ENCODE peak calls at places on chromosome 5, in seven cellular contexts. One of them, this sample, is unnamed.

GRCh38 chr5:58064799-58065198 is 395.1 kb downstream of the PLK2 start:
- DNase-seq in transverse colon: no peak
- DNase-seq in suprapubic skin: no peak
- DNase-seq in SK-N-MC: no peak
- DNase-seq in prostate gland: no peak
- DNase-seq in breast epithelium: no peak
- DNase-seq in stomach: no peak
- DNase-seq in this sample: no peak

GRCh38 chr5:13930721-13931246 is 13.7 kb downstream of the DNAH5 start:
- DNase-seq in transverse colon: no peak
- DNase-seq in suprapubic skin: no peak
- DNase-seq in SK-N-MC: no peak
- DNase-seq in prostate gland: no peak
- DNase-seq in breast epithelium: no peak
- DNase-seq in stomach: no peak
- DNase-seq in this sample: no peak

GRCh38 chr5:41795125-41795524 is 75.1 kb downstream of the OXCT1 start:
- DNase-seq in transverse colon: no peak
- DNase-seq in suprapubic skin: no peak
- DNase-seq in SK-N-MC: no peak
- DNase-seq in prostate gland: no peak
- DNase-seq in breast epithelium: no peak
- DNase-seq in stomach: no peak
- DNase-seq in this sample: no peak

GRCh38 chr5:141155540-141156374 is 5.9 kb downstream of the PCDHB6 start:
- DNase-seq in transverse colon: no peak
- DNase-seq in suprapubic skin: no peak
- DNase-seq in SK-N-MC: no peak
- DNase-seq in prostate gland: no peak
- DNase-seq in breast epithelium: no peak
- DNase-seq in stomach: no peak
- DNase-seq in this sample: no peak

GRCh38 chr5:58683567-58683966 is 100.7 kb downstream of the RAB3C start:
- DNase-seq in transverse colon: no peak
- DNase-seq in suprapubic skin: no peak
- DNase-seq in SK-N-MC: no peak
- DNase-seq in prostate gland: no peak
- DNase-seq in breast epithelium: no peak
- DNase-seq in stomach: no peak
- DNase-seq in this sample: no peak

GRCh38 chr5:16963821-16964220 is 27.7 kb upstream of the MYO10 start:
- DNase-seq in transverse colon: no peak
- DNase-seq in suprapubic skin: peak
- DNase-seq in SK-N-MC: no peak
- DNase-seq in prostate gland: no peak
- DNase-seq in breast epithelium: no peak
- DNase-seq in stomach: no peak
- DNase-seq in this sample: no peak

GRCh38 chr5:131640043-131640856 is 5.2 kb upstream of the RAPGEF6 start:
- DNase-seq in transverse colon: no peak
- DNase-seq in suprapubic skin: no peak
- DNase-seq in SK-N-MC: no peak
- DNase-seq in prostate gland: no peak
- DNase-seq in breast epithelium: no peak
- DNase-seq in stomach: no peak
- DNase-seq in this sample: no peak

GRCh38 chr5:157744055-157745011 is 821 bp downstream of the LSM11 start:
- DNase-seq in transverse colon: peak
- DNase-seq in suprapubic skin: no peak
- DNase-seq in SK-N-MC: no peak
- DNase-seq in prostate gland: no peak
- DNase-seq in breast epithelium: no peak
- DNase-seq in stomach: no peak
- DNase-seq in this sample: no peak

GRCh38 chr5:115599924-115600323 is 2.4 kb downstream of the TICAM2 start:
- DNase-seq in transverse colon: no peak
- DNase-seq in suprapubic skin: no peak
- DNase-seq in SK-N-MC: no peak
- DNase-seq in prostate gland: no peak
- DNase-seq in breast epithelium: no peak
- DNase-seq in stomach: no peak
- DNase-seq in this sample: no peak

GRCh38 chr5:159017787-159018186 is 81.9 kb downstream of the EBF1 start:
- DNase-seq in transverse colon: no peak
- DNase-seq in suprapubic skin: no peak
- DNase-seq in SK-N-MC: no peak
- DNase-seq in prostate gland: no peak
- DNase-seq in breast epithelium: no peak
- DNase-seq in stomach: no peak
- DNase-seq in this sample: no peak

GRCh38 chr5:82748688-82749091 is 328.5 kb downstream of the TMEM167A start:
- DNase-seq in transverse colon: no peak
- DNase-seq in suprapubic skin: no peak
- DNase-seq in SK-N-MC: peak
- DNase-seq in prostate gland: no peak
- DNase-seq in breast epithelium: no peak
- DNase-seq in stomach: no peak
- DNase-seq in this sample: no peak

GRCh38 chr5:141330299-141331080 is at the start of gene PCDHGA1:
- DNase-seq in transverse colon: no peak
- DNase-seq in suprapubic skin: no peak
- DNase-seq in SK-N-MC: no peak
- DNase-seq in prostate gland: no peak
- DNase-seq in breast epithelium: no peak
- DNase-seq in stomach: no peak
- DNase-seq in this sample: no peak

GRCh38 chr5:78718185-78718584 is 69.6 kb upstream of the LHFPL2 start:
- DNase-seq in transverse colon: no peak
- DNase-seq in suprapubic skin: no peak
- DNase-seq in SK-N-MC: no peak
- DNase-seq in prostate gland: no peak
- DNase-seq in breast epithelium: no peak
- DNase-seq in stomach: no peak
- DNase-seq in this sample: no peak

GRCh38 chr5:137205237-137205636 is 293.9 kb downstream of the SPOCK1 start:
- DNase-seq in transverse colon: no peak
- DNase-seq in suprapubic skin: no peak
- DNase-seq in SK-N-MC: no peak
- DNase-seq in prostate gland: no peak
- DNase-seq in breast epithelium: no peak
- DNase-seq in stomach: no peak
- DNase-seq in this sample: no peak

GRCh38 chr5:149371296-149371962 is 7.7 kb downstream of the IL17B start:
- DNase-seq in transverse colon: peak
- DNase-seq in suprapubic skin: no peak
- DNase-seq in SK-N-MC: no peak
- DNase-seq in prostate gland: no peak
- DNase-seq in breast epithelium: no peak
- DNase-seq in stomach: peak
- DNase-seq in this sample: peak

GRCh38 chr5:160649304-160649703 is 202.7 kb downstream of the ATP10B start:
- DNase-seq in transverse colon: peak
- DNase-seq in suprapubic skin: no peak
- DNase-seq in SK-N-MC: no peak
- DNase-seq in prostate gland: no peak
- DNase-seq in breast epithelium: no peak
- DNase-seq in stomach: no peak
- DNase-seq in this sample: peak

GRCh38 chr5:133423618-133424282 is 188.6 kb downstream of the FSTL4 start:
- DNase-seq in transverse colon: peak
- DNase-seq in suprapubic skin: no peak
- DNase-seq in SK-N-MC: no peak
- DNase-seq in prostate gland: peak
- DNase-seq in breast epithelium: peak
- DNase-seq in stomach: peak
- DNase-seq in this sample: peak

GRCh38 chr5:36744678-36745659 is 131.6 kb upstream of the NIPBL start:
- DNase-seq in transverse colon: peak
- DNase-seq in suprapubic skin: peak
- DNase-seq in SK-N-MC: no peak
- DNase-seq in prostate gland: peak
- DNase-seq in breast epithelium: peak
- DNase-seq in stomach: peak
- DNase-seq in this sample: peak

GRCh38 chr5:174045470-174046025 is at the start of gene NSG2:
- DNase-seq in transverse colon: peak
- DNase-seq in suprapubic skin: no peak
- DNase-seq in SK-N-MC: peak
- DNase-seq in prostate gland: peak
- DNase-seq in breast epithelium: peak
- DNase-seq in stomach: peak
- DNase-seq in this sample: peak

GRCh38 chr5:53738105-53738504 is 177.7 kb downstream of the NDUFS4 start:
- DNase-seq in transverse colon: no peak
- DNase-seq in suprapubic skin: no peak
- DNase-seq in SK-N-MC: no peak
- DNase-seq in prostate gland: no peak
- DNase-seq in breast epithelium: no peak
- DNase-seq in stomach: no peak
- DNase-seq in this sample: no peak
- H3K27ac ChIP-seq in transverse colon: no peak
- H3K27ac ChIP-seq in suprapubic skin: no peak
- H3K27ac ChIP-seq in SK-N-MC: no peak
- H3K27ac ChIP-seq in prostate gland: no peak
- H3K27ac ChIP-seq in breast epithelium: no peak
- H3K27ac ChIP-seq in stomach: no peak
- H3K27ac ChIP-seq in this sample: no peak

GRCh38 chr5:84384604-84385575 is at the start of gene EDIL3:
- DNase-seq in transverse colon: peak
- DNase-seq in suprapubic skin: no peak
- DNase-seq in SK-N-MC: no peak
- DNase-seq in prostate gland: no peak
- DNase-seq in breast epithelium: no peak
- DNase-seq in stomach: no peak
- DNase-seq in this sample: no peak

GRCh38 chr5:84385705-84386104 is 1.0 kb upstream of the EDIL3 start:
- DNase-seq in transverse colon: no peak
- DNase-seq in suprapubic skin: no peak
- DNase-seq in SK-N-MC: no peak
- DNase-seq in prostate gland: no peak
- DNase-seq in breast epithelium: no peak
- DNase-seq in stomach: no peak
- DNase-seq in this sample: no peak

GRCh38 chr5:84382363-84383295 is 2.1 kb downstream of the EDIL3 start:
- DNase-seq in transverse colon: peak
- DNase-seq in suprapubic skin: no peak
- DNase-seq in SK-N-MC: no peak
- DNase-seq in prostate gland: peak
- DNase-seq in breast epithelium: no peak
- DNase-seq in stomach: no peak
- DNase-seq in this sample: no peak

GRCh38 chr5:84383296-84383815 is 1.3 kb downstream of the EDIL3 start:
- DNase-seq in transverse colon: no peak
- DNase-seq in suprapubic skin: no peak
- DNase-seq in SK-N-MC: no peak
- DNase-seq in prostate gland: no peak
- DNase-seq in breast epithelium: no peak
- DNase-seq in stomach: no peak
- DNase-seq in this sample: no peak

DNA sequence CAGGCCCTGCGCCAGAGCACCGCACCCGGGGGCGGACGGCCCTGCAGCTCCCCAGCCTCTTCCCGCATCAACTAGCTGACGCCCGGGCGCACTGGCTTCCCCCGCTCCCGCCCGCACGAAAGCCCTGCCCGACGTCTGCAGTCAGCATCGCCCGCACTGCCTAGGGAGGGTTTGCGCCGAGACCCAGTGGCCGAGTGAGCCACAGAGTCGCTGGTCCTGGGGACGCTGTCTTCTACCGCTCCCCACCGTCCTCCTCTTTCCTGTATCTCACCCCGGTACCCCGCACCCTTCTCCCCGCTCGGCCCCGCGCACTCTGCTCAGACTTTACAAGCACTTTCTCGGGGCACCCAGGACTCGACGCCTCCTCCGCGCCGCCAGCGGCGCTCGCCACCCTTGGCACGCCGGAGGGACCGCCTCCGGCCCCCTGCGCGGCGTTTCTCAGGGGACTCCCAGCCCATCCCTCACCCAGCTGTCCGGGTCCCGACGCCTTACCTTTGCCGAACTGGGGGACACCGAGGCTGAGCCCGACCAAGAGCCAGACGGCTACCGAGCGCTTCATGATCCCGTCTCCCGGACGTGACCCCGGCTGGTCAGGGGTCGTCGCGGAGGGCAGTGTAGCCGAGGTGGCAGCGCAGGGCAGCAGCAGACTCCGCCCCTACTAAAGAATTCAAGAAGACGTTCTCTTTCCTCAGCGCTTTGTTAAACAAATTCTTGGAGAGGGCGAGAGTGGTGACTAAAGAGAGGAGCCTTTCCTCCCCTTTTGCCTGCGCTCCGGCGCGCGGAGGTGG is 670 bp downstream of the EDIL3 start:
- DNase-seq in transverse colon: peak
- DNase-seq in suprapubic skin: no peak
- DNase-seq in SK-N-MC: no peak
- DNase-seq in prostate gland: no peak
- DNase-seq in breast epithelium: no peak
- DNase-seq in stomach: no peak
- DNase-seq in this sample: no peak
- TF ChIP-seq POLR2AphosphoS5 in transverse colon: no peak
- TF ChIP-seq POLR2AphosphoS5 in suprapubic skin: no peak
- TF ChIP-seq POLR2AphosphoS5 in SK-N-MC: no peak
- TF ChIP-seq POLR2AphosphoS5 in prostate gland: no peak
- TF ChIP-seq POLR2AphosphoS5 in breast epithelium: no peak
- TF ChIP-seq POLR2AphosphoS5 in stomach: no peak
- TF ChIP-seq POLR2AphosphoS5 in this sample: no peak

GRCh38 chr5:56479701-56480304 is 246.7 kb upstream of the ANKRD55 start:
- DNase-seq in transverse colon: no peak
- DNase-seq in suprapubic skin: no peak
- DNase-seq in SK-N-MC: no peak
- DNase-seq in prostate gland: no peak
- DNase-seq in breast epithelium: no peak
- DNase-seq in stomach: no peak
- DNase-seq in this sample: no peak
- H3K27ac ChIP-seq in transverse colon: peak
- H3K27ac ChIP-seq in suprapubic skin: peak
- H3K27ac ChIP-seq in SK-N-MC: no peak
- H3K27ac ChIP-seq in prostate gland: peak
- H3K27ac ChIP-seq in breast epithelium: peak
- H3K27ac ChIP-seq in stomach: peak
- H3K27ac ChIP-seq in this sample: no peak

GRCh38 chr5:1523480-1523792 is 324 bp downstream of the LPCAT1 start:
- DNase-seq in transverse colon: peak
- DNase-seq in suprapubic skin: no peak
- DNase-seq in SK-N-MC: no peak
- DNase-seq in prostate gland: no peak
- DNase-seq in breast epithelium: no peak
- DNase-seq in stomach: no peak
- DNase-seq in this sample: no peak

GRCh38 chr5:1522601-1523479 is 920 bp downstream of the LPCAT1 start:
- DNase-seq in transverse colon: peak
- DNase-seq in suprapubic skin: peak
- DNase-seq in SK-N-MC: no peak
- DNase-seq in prostate gland: no peak
- DNase-seq in breast epithelium: peak
- DNase-seq in stomach: peak
- DNase-seq in this sample: no peak

GRCh38 chr5:1524799-1525623 is 1.3 kb upstream of the LPCAT1 start:
- DNase-seq in transverse colon: peak
- DNase-seq in suprapubic skin: peak
- DNase-seq in SK-N-MC: no peak
- DNase-seq in prostate gland: no peak
- DNase-seq in breast epithelium: peak
- DNase-seq in stomach: peak
- DNase-seq in this sample: no peak

GRCh38 chr5:1524481-1524798 is 680 bp upstream of the LPCAT1 start:
- DNase-seq in transverse colon: peak
- DNase-seq in suprapubic skin: no peak
- DNase-seq in SK-N-MC: no peak
- DNase-seq in prostate gland: no peak
- DNase-seq in breast epithelium: peak
- DNase-seq in stomach: no peak
- DNase-seq in this sample: no peak

GRCh38 chr5:1523793-1524480 is at the start of gene LPCAT1:
- DNase-seq in transverse colon: peak
- DNase-seq in suprapubic skin: peak
- DNase-seq in SK-N-MC: no peak
- DNase-seq in prostate gland: peak
- DNase-seq in breast epithelium: peak
- DNase-seq in stomach: peak
- DNase-seq in this sample: no peak
- TF ChIP-seq POLR2AphosphoS5 in transverse colon: no peak
- TF ChIP-seq POLR2AphosphoS5 in suprapubic skin: no peak
- TF ChIP-seq POLR2AphosphoS5 in SK-N-MC: no peak
- TF ChIP-seq POLR2AphosphoS5 in prostate gland: peak
- TF ChIP-seq POLR2AphosphoS5 in breast epithelium: no peak
- TF ChIP-seq POLR2AphosphoS5 in stomach: peak
- TF ChIP-seq POLR2AphosphoS5 in this sample: peak